ENCODE peak calls at places on chromosomes 11 and 22, in ten cellular contexts. One of them, this sample, is unnamed.

GRCh38 chr11:124113890-124114289 is 1.4 kb upstream of the VWA5A start:
- DNase-seq in IMR-90: peak; percentile 8
- DNase-seq in K562: no peak
- DNase-seq in psoas muscle: no peak
- DNase-seq in cardiac muscle cell: no peak
- DNase-seq in kidney epithelial cell: no peak
- DNase-seq in mammary epithelial cell: peak; percentile 16
- DNase-seq in DND-41: no peak
- DNase-seq in endothelial cell of umbilical vein: peak; percentile 51
- DNase-seq in esophagus squamous epithelium: no peak
- DNase-seq in this sample: no peak

GRCh38 chr22:21796231-21796630 is 60.6 kb upstream of the YPEL1 start:
- DNase-seq in IMR-90: no peak
- DNase-seq in K562: no peak
- DNase-seq in psoas muscle: no peak
- DNase-seq in cardiac muscle cell: no peak
- DNase-seq in kidney epithelial cell: no peak
- DNase-seq in mammary epithelial cell: no peak
- DNase-seq in DND-41: no peak
- DNase-seq in endothelial cell of umbilical vein: no peak
- DNase-seq in esophagus squamous epithelium: no peak
- DNase-seq in this sample: no peak

GRCh38 chr11:96990934-96991333 is 601.1 kb downstream of the JRKL start:
- DNase-seq in IMR-90: no peak
- DNase-seq in K562: peak; percentile 9
- DNase-seq in psoas muscle: no peak
- DNase-seq in cardiac muscle cell: no peak
- DNase-seq in kidney epithelial cell: no peak
- DNase-seq in mammary epithelial cell: no peak
- DNase-seq in DND-41: no peak
- DNase-seq in endothelial cell of umbilical vein: no peak
- DNase-seq in esophagus squamous epithelium: no peak
- DNase-seq in this sample: no peak

GRCh38 chr11:116465056-116465455 is 307.7 kb downstream of the BUD13 start:
- DNase-seq in IMR-90: no peak
- DNase-seq in K562: no peak
- DNase-seq in psoas muscle: no peak
- DNase-seq in cardiac muscle cell: no peak
- DNase-seq in kidney epithelial cell: no peak
- DNase-seq in mammary epithelial cell: peak; percentile 17
- DNase-seq in DND-41: no peak
- DNase-seq in endothelial cell of umbilical vein: no peak
- DNase-seq in esophagus squamous epithelium: no peak
- DNase-seq in this sample: no peak

GRCh38 chr22:43501951-43502874 is 90.4 kb downstream of the MPPED1 start:
- DNase-seq in IMR-90: no peak
- DNase-seq in K562: no peak
- DNase-seq in psoas muscle: no peak
- DNase-seq in cardiac muscle cell: no peak
- DNase-seq in kidney epithelial cell: no peak
- DNase-seq in mammary epithelial cell: no peak
- DNase-seq in DND-41: no peak
- DNase-seq in endothelial cell of umbilical vein: no peak
- DNase-seq in esophagus squamous epithelium: no peak
- DNase-seq in this sample: no peak

GRCh38 chr11:35267504-35267903 is 128.5 kb downstream of the CD44 start:
- DNase-seq in IMR-90: peak; percentile 91
- DNase-seq in K562: no peak
- DNase-seq in psoas muscle: no peak
- DNase-seq in cardiac muscle cell: no peak
- DNase-seq in kidney epithelial cell: peak; percentile 52
- DNase-seq in mammary epithelial cell: no peak
- DNase-seq in DND-41: no peak
- DNase-seq in endothelial cell of umbilical vein: no peak
- DNase-seq in esophagus squamous epithelium: no peak
- DNase-seq in this sample: no peak

GRCh38 chr11:14413307-14414072 is 54.5 kb upstream of the RRAS2 start:
- DNase-seq in IMR-90: peak; percentile 58
- DNase-seq in K562: peak; percentile 64
- DNase-seq in psoas muscle: peak; percentile 53
- DNase-seq in cardiac muscle cell: no peak
- DNase-seq in kidney epithelial cell: no peak
- DNase-seq in mammary epithelial cell: peak; percentile 48
- DNase-seq in DND-41: peak; percentile 60
- DNase-seq in endothelial cell of umbilical vein: no peak
- DNase-seq in esophagus squamous epithelium: no peak
- DNase-seq in this sample: no peak

GRCh38 chr22:37768273-37768672 is 39.5 kb upstream of the GCAT start:
- DNase-seq in IMR-90: no peak
- DNase-seq in K562: no peak
- DNase-seq in psoas muscle: no peak
- DNase-seq in cardiac muscle cell: no peak
- DNase-seq in kidney epithelial cell: no peak
- DNase-seq in mammary epithelial cell: no peak
- DNase-seq in DND-41: no peak
- DNase-seq in endothelial cell of umbilical vein: no peak
- DNase-seq in esophagus squamous epithelium: no peak
- DNase-seq in this sample: no peak

GRCh38 chr11:38648597-38648996 is 2050.6 kb upstream of the RAG2 start:
- DNase-seq in IMR-90: no peak
- DNase-seq in K562: no peak
- DNase-seq in psoas muscle: no peak
- DNase-seq in cardiac muscle cell: no peak
- DNase-seq in kidney epithelial cell: no peak
- DNase-seq in mammary epithelial cell: peak; percentile 16
- DNase-seq in DND-41: no peak
- DNase-seq in endothelial cell of umbilical vein: no peak
- DNase-seq in esophagus squamous epithelium: no peak
- DNase-seq in this sample: no peak

DNA sequence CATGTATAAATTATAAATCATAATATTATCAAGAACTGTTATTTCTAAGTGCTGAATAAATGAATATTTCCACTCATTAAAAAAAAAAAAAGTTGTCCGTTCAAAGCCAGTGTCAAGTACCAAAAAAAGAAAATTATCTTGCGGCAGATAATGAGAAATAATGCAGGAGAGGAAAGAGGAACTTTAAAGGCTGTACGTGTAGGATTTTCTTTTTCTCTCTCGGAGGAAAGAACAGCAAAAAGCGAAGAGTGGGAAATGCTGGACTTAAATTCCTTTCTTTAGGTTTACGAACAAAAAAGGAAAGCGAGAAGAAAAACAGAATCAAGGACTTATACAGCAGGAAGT is 999 bp upstream of the CCDC83 start:
- DNase-seq in IMR-90: no peak
- DNase-seq in K562: no peak
- DNase-seq in psoas muscle: no peak
- DNase-seq in cardiac muscle cell: no peak
- DNase-seq in kidney epithelial cell: no peak
- DNase-seq in mammary epithelial cell: no peak
- DNase-seq in DND-41: no peak
- DNase-seq in endothelial cell of umbilical vein: no peak
- DNase-seq in esophagus squamous epithelium: no peak
- DNase-seq in this sample: no peak
- H3K4me3 ChIP-seq in IMR-90: peak overlapping the region; percentile 90
- H3K4me3 ChIP-seq in K562: peak overlapping the region; percentile 33
- H3K4me3 ChIP-seq in psoas muscle: peak overlapping the region; percentile 72
- H3K4me3 ChIP-seq in cardiac muscle cell: peak overlapping the region; percentile 26
- H3K4me3 ChIP-seq in kidney epithelial cell: peak overlapping the region; percentile 67
- H3K4me3 ChIP-seq in mammary epithelial cell: peak overlapping the region; percentile 49
- H3K4me3 ChIP-seq in DND-41: peak overlapping the region; percentile 68
- H3K4me3 ChIP-seq in endothelial cell of umbilical vein: peak overlapping the region; percentile 49
- H3K4me3 ChIP-seq in esophagus squamous epithelium: peak overlapping the region; percentile 54
- H3K4me3 ChIP-seq in this sample: peak overlapping the region; percentile 62

GRCh38 chr11:72238040-72238450 is 5.9 kb downstream of the PHOX2A start:
- DNase-seq in IMR-90: peak; percentile 67
- DNase-seq in K562: peak; percentile 64
- DNase-seq in psoas muscle: no peak
- DNase-seq in cardiac muscle cell: peak; percentile 84
- DNase-seq in kidney epithelial cell: no peak
- DNase-seq in mammary epithelial cell: peak; percentile 19
- DNase-seq in DND-41: peak; percentile 55
- DNase-seq in endothelial cell of umbilical vein: peak; percentile 51
- DNase-seq in esophagus squamous epithelium: no peak
- DNase-seq in this sample: no peak

GRCh38 chr11:72238492-72239295 is 5.3 kb downstream of the PHOX2A start:
- DNase-seq in IMR-90: no peak
- DNase-seq in K562: no peak
- DNase-seq in psoas muscle: no peak
- DNase-seq in cardiac muscle cell: no peak
- DNase-seq in kidney epithelial cell: no peak
- DNase-seq in mammary epithelial cell: no peak
- DNase-seq in DND-41: no peak
- DNase-seq in endothelial cell of umbilical vein: no peak
- DNase-seq in esophagus squamous epithelium: no peak
- DNase-seq in this sample: no peak

GRCh38 chr11:72236083-72236697 is 7.8 kb downstream of the PHOX2A start:
- DNase-seq in IMR-90: peak; percentile 50
- DNase-seq in K562: no peak
- DNase-seq in psoas muscle: no peak
- DNase-seq in cardiac muscle cell: no peak
- DNase-seq in kidney epithelial cell: no peak
- DNase-seq in mammary epithelial cell: no peak
- DNase-seq in DND-41: no peak
- DNase-seq in endothelial cell of umbilical vein: no peak
- DNase-seq in esophagus squamous epithelium: no peak
- DNase-seq in this sample: no peak

GRCh38 chr11:72236774-72237111 is 7.2 kb downstream of the PHOX2A start:
- DNase-seq in IMR-90: no peak
- DNase-seq in K562: no peak
- DNase-seq in psoas muscle: no peak
- DNase-seq in cardiac muscle cell: no peak
- DNase-seq in kidney epithelial cell: no peak
- DNase-seq in mammary epithelial cell: no peak
- DNase-seq in DND-41: no peak
- DNase-seq in endothelial cell of umbilical vein: no peak
- DNase-seq in esophagus squamous epithelium: no peak
- DNase-seq in this sample: no peak

GRCh38 chr11:72237112-72237931 is 6.7 kb downstream of the PHOX2A start:
- DNase-seq in IMR-90: no peak
- DNase-seq in K562: no peak
- DNase-seq in psoas muscle: no peak
- DNase-seq in cardiac muscle cell: no peak
- DNase-seq in kidney epithelial cell: no peak
- DNase-seq in mammary epithelial cell: no peak
- DNase-seq in DND-41: no peak
- DNase-seq in endothelial cell of umbilical vein: no peak
- DNase-seq in esophagus squamous epithelium: no peak
- DNase-seq in this sample: no peak
- TF ChIP-seq CTCF in IMR-90: no peak
- TF ChIP-seq CTCF in K562: peak; percentile 2
- TF ChIP-seq CTCF in psoas muscle: no peak
- TF ChIP-seq CTCF in cardiac muscle cell: no peak
- TF ChIP-seq CTCF in kidney epithelial cell: no peak
- TF ChIP-seq CTCF in mammary epithelial cell: no peak
- TF ChIP-seq CTCF in DND-41: no peak
- TF ChIP-seq CTCF in endothelial cell of umbilical vein: no peak
- TF ChIP-seq CTCF in esophagus squamous epithelium: no peak
- TF ChIP-seq CTCF in this sample: no peak

GRCh38 chr11:1916132-1916985 is 3.1 kb upstream of the TNNT3 start:
- DNase-seq in IMR-90: no peak
- DNase-seq in K562: no peak
- DNase-seq in psoas muscle: no peak
- DNase-seq in cardiac muscle cell: no peak
- DNase-seq in kidney epithelial cell: no peak
- DNase-seq in mammary epithelial cell: no peak
- DNase-seq in DND-41: no peak
- DNase-seq in endothelial cell of umbilical vein: no peak
- DNase-seq in esophagus squamous epithelium: no peak
- DNase-seq in this sample: no peak

GRCh38 chr11:1917523-1918435 is 1.7 kb upstream of the TNNT3 start:
- DNase-seq in IMR-90: no peak
- DNase-seq in K562: no peak
- DNase-seq in psoas muscle: peak; percentile 59
- DNase-seq in cardiac muscle cell: no peak
- DNase-seq in kidney epithelial cell: no peak
- DNase-seq in mammary epithelial cell: no peak
- DNase-seq in DND-41: no peak
- DNase-seq in endothelial cell of umbilical vein: no peak
- DNase-seq in esophagus squamous epithelium: no peak
- DNase-seq in this sample: no peak

GRCh38 chr11:1913271-1914060 is 6.0 kb upstream of the TNNT3 start:
- DNase-seq in IMR-90: no peak
- DNase-seq in K562: no peak
- DNase-seq in psoas muscle: no peak
- DNase-seq in cardiac muscle cell: no peak
- DNase-seq in kidney epithelial cell: no peak
- DNase-seq in mammary epithelial cell: no peak
- DNase-seq in DND-41: no peak
- DNase-seq in endothelial cell of umbilical vein: no peak
- DNase-seq in esophagus squamous epithelium: no peak
- DNase-seq in this sample: no peak

GRCh38 chr11:1916986-1917522 is 2.4 kb upstream of the TNNT3 start:
- DNase-seq in IMR-90: no peak
- DNase-seq in K562: no peak
- DNase-seq in psoas muscle: no peak
- DNase-seq in cardiac muscle cell: no peak
- DNase-seq in kidney epithelial cell: no peak
- DNase-seq in mammary epithelial cell: no peak
- DNase-seq in DND-41: no peak
- DNase-seq in endothelial cell of umbilical vein: no peak
- DNase-seq in esophagus squamous epithelium: no peak
- DNase-seq in this sample: no peak

DNA sequence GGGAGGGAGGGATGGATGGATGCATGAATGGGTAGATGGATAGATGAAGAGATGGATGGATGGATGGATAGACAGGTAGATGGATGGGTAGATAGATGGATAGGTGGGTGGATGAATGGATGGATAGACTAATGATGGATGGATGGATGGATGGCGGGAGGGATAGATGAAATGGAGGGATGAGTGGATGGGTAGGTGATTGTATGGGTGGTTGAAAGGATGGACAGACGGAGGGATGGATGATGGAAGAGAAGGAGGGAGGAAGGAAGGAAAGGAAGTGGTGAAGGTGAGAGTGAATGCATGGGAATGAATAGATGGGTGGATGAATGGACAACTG is 3.7 kb upstream of the TNNT3 start:
- DNase-seq in IMR-90: no peak
- DNase-seq in K562: no peak
- DNase-seq in psoas muscle: no peak
- DNase-seq in cardiac muscle cell: no peak
- DNase-seq in kidney epithelial cell: no peak
- DNase-seq in mammary epithelial cell: no peak
- DNase-seq in DND-41: no peak
- DNase-seq in endothelial cell of umbilical vein: no peak
- DNase-seq in esophagus squamous epithelium: no peak
- DNase-seq in this sample: no peak
- H3K27me3 ChIP-seq in IMR-90: peaks cover 6% of the 10 kb centered on the region
- H3K27me3 ChIP-seq in K562: peaks cover 15% of the 10 kb centered on the region
- H3K27me3 ChIP-seq in psoas muscle: no peaks in the 10 kb centered on the region
- H3K27me3 ChIP-seq in cardiac muscle cell: no peaks in the 10 kb centered on the region
- H3K27me3 ChIP-seq in kidney epithelial cell: no peaks in the 10 kb centered on the region
- H3K27me3 ChIP-seq in mammary epithelial cell: no peaks in the 10 kb centered on the region
- H3K27me3 ChIP-seq in DND-41: no peaks in the 10 kb centered on the region
- H3K27me3 ChIP-seq in endothelial cell of umbilical vein: no peaks in the 10 kb centered on the region
- H3K27me3 ChIP-seq in esophagus squamous epithelium: no peaks in the 10 kb centered on the region
- H3K27me3 ChIP-seq in this sample: no peaks in the 10 kb centered on the region

DNA sequence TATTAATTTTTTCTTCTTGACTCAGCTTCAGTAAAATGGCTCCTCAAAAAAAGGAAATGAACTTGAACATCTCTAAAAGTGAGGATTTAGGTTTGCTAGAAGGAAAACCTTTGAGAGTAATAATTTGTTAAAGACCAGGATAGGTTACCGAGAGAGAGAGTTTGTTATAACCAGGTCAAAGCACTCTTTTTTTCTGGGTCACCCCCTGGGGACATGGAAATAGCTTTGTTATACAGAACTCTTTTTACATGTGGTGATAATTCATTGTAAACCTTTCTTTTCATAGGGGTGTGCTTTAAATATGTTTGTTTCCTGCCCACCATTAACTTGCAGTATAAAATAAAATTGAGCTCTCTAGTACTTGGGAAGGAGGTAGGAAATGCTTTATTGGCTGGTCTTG is 47.7 kb downstream of the DNAJC24 start:
- DNase-seq in IMR-90: no peak
- DNase-seq in K562: no peak
- DNase-seq in psoas muscle: no peak
- DNase-seq in cardiac muscle cell: no peak
- DNase-seq in kidney epithelial cell: no peak
- DNase-seq in mammary epithelial cell: no peak
- DNase-seq in DND-41: no peak
- DNase-seq in endothelial cell of umbilical vein: no peak
- DNase-seq in esophagus squamous epithelium: no peak
- DNase-seq in this sample: no peak
- H3K4me3 ChIP-seq in IMR-90: no peak overlapping the region
- H3K4me3 ChIP-seq in K562: no peak overlapping the region
- H3K4me3 ChIP-seq in psoas muscle: no peak overlapping the region
- H3K4me3 ChIP-seq in cardiac muscle cell: no peak overlapping the region
- H3K4me3 ChIP-seq in kidney epithelial cell: no peak overlapping the region
- H3K4me3 ChIP-seq in mammary epithelial cell: no peak overlapping the region
- H3K4me3 ChIP-seq in DND-41: no peak overlapping the region
- H3K4me3 ChIP-seq in endothelial cell of umbilical vein: no peak overlapping the region
- H3K4me3 ChIP-seq in esophagus squamous epithelium: no peak overlapping the region
- H3K4me3 ChIP-seq in this sample: no peak overlapping the region

This sample was measured in GM06990.